ENCODE peak calls at places on chromosome 12, in seven cellular contexts. One of them, this sample, is unnamed.

GRCh38 chr12:57309420-57309819 is 58.4 kb upstream of the STAC3 start:
- DNase-seq in nephron progenitor cell: no peak
- DNase-seq in left ventricle myocardium inferior: no peak
- DNase-seq in OCI-LY7: no peak
- DNase-seq in NCI-H1417: no peak
- DNase-seq in T-helper 9 cell: no peak
- DNase-seq in T-helper 1 cell: no peak
- DNase-seq in this sample: no peak

GRCh38 chr12:21939435-21939834 is 1.8 kb downstream of the ABCC9 start:
- DNase-seq in left ventricle myocardium inferior: no peak
- DNase-seq in T-helper 9 cell: no peak
- DNase-seq in NCI-H1417: no peak
- DNase-seq in nephron progenitor cell: no peak
- DNase-seq in T-helper 1 cell: no peak
- DNase-seq in OCI-LY7: no peak
- DNase-seq in this sample: no peak

GRCh38 chr12:46217686-46218508 is 50.9 kb downstream of the SLC38A1 start:
- DNase-seq in T-helper 1 cell: peak
- DNase-seq in NCI-H1417: no peak
- DNase-seq in T-helper 9 cell: peak
- DNase-seq in OCI-LY7: peak
- DNase-seq in left ventricle myocardium inferior: no peak
- DNase-seq in nephron progenitor cell: no peak
- DNase-seq in this sample: no peak

GRCh38 chr12:127459166-127459565 is 807.8 kb upstream of the TMEM132C start:
- DNase-seq in T-helper 1 cell: no peak
- DNase-seq in OCI-LY7: no peak
- DNase-seq in left ventricle myocardium inferior: no peak
- DNase-seq in T-helper 9 cell: no peak
- DNase-seq in nephron progenitor cell: no peak
- DNase-seq in NCI-H1417: no peak
- DNase-seq in this sample: no peak

GRCh38 chr12:20194171-20194570 is 174.2 kb upstream of the PDE3A start:
- DNase-seq in nephron progenitor cell: peak
- DNase-seq in T-helper 1 cell: no peak
- DNase-seq in OCI-LY7: no peak
- DNase-seq in T-helper 9 cell: no peak
- DNase-seq in NCI-H1417: no peak
- DNase-seq in left ventricle myocardium inferior: no peak
- DNase-seq in this sample: no peak

GRCh38 chr12:13084898-13085640 is 18.4 kb downstream of the GSG1 start:
- DNase-seq in nephron progenitor cell: no peak
- DNase-seq in OCI-LY7: no peak
- DNase-seq in NCI-H1417: no peak
- DNase-seq in left ventricle myocardium inferior: no peak
- DNase-seq in T-helper 1 cell: no peak
- DNase-seq in T-helper 9 cell: no peak
- DNase-seq in this sample: no peak

GRCh38 chr12:56161677-56162351 is 3.7 kb downstream of the MYL6 start:
- DNase-seq in T-helper 9 cell: no peak
- DNase-seq in OCI-LY7: no peak
- DNase-seq in left ventricle myocardium inferior: no peak
- DNase-seq in NCI-H1417: no peak
- DNase-seq in nephron progenitor cell: no peak
- DNase-seq in T-helper 1 cell: no peak
- DNase-seq in this sample: no peak

GRCh38 chr12:39287409-39287808 is 155.5 kb downstream of the KIF21A start:
- DNase-seq in nephron progenitor cell: no peak
- DNase-seq in T-helper 1 cell: no peak
- DNase-seq in left ventricle myocardium inferior: no peak
- DNase-seq in T-helper 9 cell: no peak
- DNase-seq in NCI-H1417: no peak
- DNase-seq in OCI-LY7: no peak
- DNase-seq in this sample: no peak

GRCh38 chr12:26704214-26704613 is 128.8 kb downstream of the ITPR2 start:
- DNase-seq in NCI-H1417: no peak
- DNase-seq in OCI-LY7: no peak
- DNase-seq in T-helper 9 cell: no peak
- DNase-seq in nephron progenitor cell: no peak
- DNase-seq in T-helper 1 cell: no peak
- DNase-seq in left ventricle myocardium inferior: no peak
- DNase-seq in this sample: no peak

GRCh38 chr12:49232940-49233841 is 31.7 kb upstream of the TUBA1C start:
- DNase-seq in T-helper 9 cell: no peak
- DNase-seq in nephron progenitor cell: peak
- DNase-seq in NCI-H1417: peak
- DNase-seq in OCI-LY7: no peak
- DNase-seq in left ventricle myocardium inferior: peak
- DNase-seq in T-helper 1 cell: no peak
- DNase-seq in this sample: peak

GRCh38 chr12:27394676-27395075 is 51.9 kb upstream of the SMCO2 start:
- DNase-seq in nephron progenitor cell: no peak
- DNase-seq in T-helper 1 cell: no peak
- DNase-seq in OCI-LY7: no peak
- DNase-seq in left ventricle myocardium inferior: no peak
- DNase-seq in T-helper 9 cell: no peak
- DNase-seq in NCI-H1417: no peak
- DNase-seq in this sample: no peak

GRCh38 chr12:2406903-2407302 is 354.1 kb downstream of the CACNA1C start:
- DNase-seq in left ventricle myocardium inferior: no peak
- DNase-seq in nephron progenitor cell: no peak
- DNase-seq in NCI-H1417: no peak
- DNase-seq in T-helper 9 cell: no peak
- DNase-seq in OCI-LY7: no peak
- DNase-seq in T-helper 1 cell: no peak
- DNase-seq in this sample: no peak

GRCh38 chr12:96063046-96063445 is 27.7 kb upstream of the LTA4H start:
- DNase-seq in T-helper 1 cell: no peak
- DNase-seq in OCI-LY7: peak
- DNase-seq in NCI-H1417: no peak
- DNase-seq in nephron progenitor cell: no peak
- DNase-seq in T-helper 9 cell: no peak
- DNase-seq in left ventricle myocardium inferior: no peak
- DNase-seq in this sample: peak

GRCh38 chr12:52280796-52281560 is 6.5 kb downstream of the KRT86 start:
- DNase-seq in T-helper 9 cell: no peak
- DNase-seq in OCI-LY7: no peak
- DNase-seq in NCI-H1417: no peak
- DNase-seq in nephron progenitor cell: no peak
- DNase-seq in left ventricle myocardium inferior: peak
- DNase-seq in T-helper 1 cell: no peak
- DNase-seq in this sample: no peak

GRCh38 chr12:3139760-3140159 is 62.6 kb downstream of the TSPAN9 start:
- DNase-seq in OCI-LY7: no peak
- DNase-seq in T-helper 9 cell: no peak
- DNase-seq in T-helper 1 cell: no peak
- DNase-seq in left ventricle myocardium inferior: no peak
- DNase-seq in NCI-H1417: no peak
- DNase-seq in nephron progenitor cell: no peak
- DNase-seq in this sample: no peak

GRCh38 chr12:52052471-52053186 is 1.4 kb downstream of the NR4A1 start:
- DNase-seq in NCI-H1417: peak
- DNase-seq in OCI-LY7: peak
- DNase-seq in left ventricle myocardium inferior: no peak
- DNase-seq in T-helper 1 cell: no peak
- DNase-seq in T-helper 9 cell: peak
- DNase-seq in nephron progenitor cell: no peak
- DNase-seq in this sample: peak

GRCh38 chr12:113289361-113289760 is 45.5 kb downstream of the SLC8B1 start:
- DNase-seq in nephron progenitor cell: no peak
- DNase-seq in NCI-H1417: no peak
- DNase-seq in OCI-LY7: no peak
- DNase-seq in T-helper 1 cell: no peak
- DNase-seq in T-helper 9 cell: no peak
- DNase-seq in left ventricle myocardium inferior: no peak
- DNase-seq in this sample: no peak

GRCh38 chr12:115474525-115475353 is 790.8 kb upstream of the TBX3 start:
- DNase-seq in NCI-H1417: no peak
- DNase-seq in OCI-LY7: no peak
- DNase-seq in T-helper 9 cell: no peak
- DNase-seq in nephron progenitor cell: no peak
- DNase-seq in T-helper 1 cell: no peak
- DNase-seq in left ventricle myocardium inferior: no peak
- DNase-seq in this sample: no peak

GRCh38 chr12:123936956-123937706 is 35.5 kb downstream of the CCDC92 start:
- DNase-seq in T-helper 1 cell: no peak
- DNase-seq in NCI-H1417: no peak
- DNase-seq in T-helper 9 cell: no peak
- DNase-seq in nephron progenitor cell: no peak
- DNase-seq in OCI-LY7: no peak
- DNase-seq in left ventricle myocardium inferior: no peak
- DNase-seq in this sample: no peak

GRCh38 chr12:75704208-75704607 is 192.8 kb upstream of the KRR1 start:
- DNase-seq in left ventricle myocardium inferior: no peak
- DNase-seq in OCI-LY7: no peak
- DNase-seq in T-helper 9 cell: no peak
- DNase-seq in T-helper 1 cell: no peak
- DNase-seq in nephron progenitor cell: no peak
- DNase-seq in NCI-H1417: no peak
- DNase-seq in this sample: no peak

GRCh38 chr12:78671295-78671694 is 193.3 kb upstream of the SYT1 start:
- DNase-seq in OCI-LY7: no peak
- DNase-seq in left ventricle myocardium inferior: no peak
- DNase-seq in T-helper 1 cell: no peak
- DNase-seq in T-helper 9 cell: no peak
- DNase-seq in NCI-H1417: no peak
- DNase-seq in nephron progenitor cell: no peak
- DNase-seq in this sample: no peak

GRCh38 chr12:30164937-30165336 is 381.2 kb upstream of the TMTC1 start:
- DNase-seq in T-helper 9 cell: no peak
- DNase-seq in nephron progenitor cell: no peak
- DNase-seq in NCI-H1417: no peak
- DNase-seq in OCI-LY7: no peak
- DNase-seq in left ventricle myocardium inferior: no peak
- DNase-seq in T-helper 1 cell: no peak
- DNase-seq in this sample: no peak

GRCh38 chr12:121975029-121975428 is 46.7 kb upstream of the BCL7A start:
- DNase-seq in T-helper 9 cell: no peak
- DNase-seq in nephron progenitor cell: no peak
- DNase-seq in NCI-H1417: no peak
- DNase-seq in left ventricle myocardium inferior: no peak
- DNase-seq in T-helper 1 cell: no peak
- DNase-seq in OCI-LY7: no peak
- DNase-seq in this sample: no peak

GRCh38 chr12:49501895-49502294 is 36.9 kb upstream of the KCNH3 start:
- DNase-seq in left ventricle myocardium inferior: no peak
- DNase-seq in T-helper 9 cell: no peak
- DNase-seq in T-helper 1 cell: no peak
- DNase-seq in NCI-H1417: no peak
- DNase-seq in nephron progenitor cell: no peak
- DNase-seq in OCI-LY7: peak
- DNase-seq in this sample: no peak

GRCh38 chr12:121789233-121789781 is 4.2 kb downstream of the RHOF start:
- DNase-seq in NCI-H1417: no peak
- DNase-seq in nephron progenitor cell: no peak
- DNase-seq in T-helper 9 cell: no peak
- DNase-seq in left ventricle myocardium inferior: no peak
- DNase-seq in T-helper 1 cell: peak
- DNase-seq in OCI-LY7: peak
- DNase-seq in this sample: no peak

GRCh38 chr12:14959463-14959862 is 1.9 kb downstream of the ARHGDIB start:
- DNase-seq in T-helper 9 cell: no peak
- DNase-seq in left ventricle myocardium inferior: no peak
- DNase-seq in NCI-H1417: no peak
- DNase-seq in OCI-LY7: no peak
- DNase-seq in nephron progenitor cell: no peak
- DNase-seq in T-helper 1 cell: no peak
- DNase-seq in this sample: no peak

GRCh38 chr12:39125580-39125979 is 220.2 kb upstream of the CPNE8 start:
- DNase-seq in T-helper 1 cell: no peak
- DNase-seq in T-helper 9 cell: no peak
- DNase-seq in left ventricle myocardium inferior: no peak
- DNase-seq in nephron progenitor cell: no peak
- DNase-seq in OCI-LY7: no peak
- DNase-seq in NCI-H1417: no peak
- DNase-seq in this sample: no peak

GRCh38 chr12:20374775-20375174 is 6.4 kb downstream of the PDE3A start:
- DNase-seq in T-helper 1 cell: no peak
- DNase-seq in nephron progenitor cell: no peak
- DNase-seq in OCI-LY7: no peak
- DNase-seq in T-helper 9 cell: no peak
- DNase-seq in NCI-H1417: no peak
- DNase-seq in left ventricle myocardium inferior: no peak
- DNase-seq in this sample: no peak

GRCh38 chr12:3930216-3930615 is 57.0 kb upstream of the PARP11 start:
- DNase-seq in NCI-H1417: no peak
- DNase-seq in T-helper 1 cell: no peak
- DNase-seq in T-helper 9 cell: no peak
- DNase-seq in left ventricle myocardium inferior: no peak
- DNase-seq in OCI-LY7: no peak
- DNase-seq in nephron progenitor cell: no peak
- DNase-seq in this sample: no peak

GRCh38 chr12:5264006-5264405 is 167.9 kb upstream of the NTF3 start:
- DNase-seq in nephron progenitor cell: no peak
- DNase-seq in T-helper 1 cell: no peak
- DNase-seq in OCI-LY7: no peak
- DNase-seq in T-helper 9 cell: no peak
- DNase-seq in left ventricle myocardium inferior: no peak
- DNase-seq in NCI-H1417: no peak
- DNase-seq in this sample: no peak

GRCh38 chr12:49644620-49644994 is 21.2 kb downstream of the PRPF40B start:
- DNase-seq in T-helper 9 cell: peak
- DNase-seq in OCI-LY7: peak
- DNase-seq in left ventricle myocardium inferior: peak
- DNase-seq in NCI-H1417: peak
- DNase-seq in nephron progenitor cell: peak
- DNase-seq in T-helper 1 cell: peak
- DNase-seq in this sample: peak